ENCODE peak calls at places on chromosomes 7 and 10, in six cellular contexts. Z is PC-9, T is A549, J is right lobe of liver, W is spleen, P is H9. R is an unnamed sample.
A peak's percentile ranks its signal among the peaks of the same experiment; 100 is the strongest.

GRCh38 chr10:103333934-103334520 is 16.9 kb downstream of the PCGF6 start:
- DNase-seq in T (peak; percentile 34), P (no peak), J (no peak), Z (no peak), W (no peak), R (no peak)

GRCh38 chr7:74717889-74718288 is 55.9 kb upstream of the NCF1 start:
- DNase-seq in W (no peak), Z (no peak), T (no peak), P (no peak), J (no peak), R (no peak)

GRCh38 chr7:81638216-81638615 is 131.6 kb downstream of the HGF start:
- DNase-seq in T (peak; percentile 6), W (no peak), J (no peak), Z (no peak), P (no peak), R (peak; percentile 79)

GRCh38 chr7:40059057-40059456 is 75.4 kb downstream of the MPLKIP start:
- DNase-seq in J (no peak), W (no peak), Z (no peak), P (no peak), T (no peak), R (no peak)

GRCh38 chr7:27202018-27202740 is 2.3 kb upstream of the HOXA13 start:
- DNase-seq in Z (no peak), J (no peak), P (no peak), W (peak; percentile 34), T (no peak), R (no peak)

GRCh38 chr7:157615852-157616251 is 279.0 kb downstream of the DNAJB6 start:
- DNase-seq in J (no peak), T (no peak), P (no peak), Z (no peak), W (no peak), R (no peak)

GRCh38 chr10:13120786-13121499 is 21.0 kb downstream of the OPTN start:
- DNase-seq in J (no peak), W (no peak), Z (no peak), T (no peak), P (no peak), R (no peak)

GRCh38 chr10:18233775-18234174 is 93.6 kb downstream of the CACNB2 start:
- DNase-seq in J (peak; percentile 54), W (no peak), T (no peak), Z (no peak), P (peak; percentile 55), R (no peak)

GRCh38 chr7:114409750-114410149 is 4.9 kb upstream of the FOXP2 start:
- DNase-seq in T (no peak), J (no peak), P (no peak), Z (no peak), W (no peak), R (no peak)

GRCh38 chr10:71443676-71444075 is 47.0 kb downstream of the CDH23 start:
- DNase-seq in T (no peak), Z (no peak), J (no peak), W (no peak), P (peak; percentile 49), R (no peak)

GRCh38 chr7:44971991-44972441 is 6.8 kb downstream of the MYO1G start:
- DNase-seq in J (no peak), Z (no peak), W (no peak), T (no peak), P (no peak), R (no peak)

GRCh38 chr7:127986581-127987461 is 44.4 kb downstream of the LRRC4 start:
- DNase-seq in J (no peak), Z (no peak), W (no peak), T (no peak), P (no peak), R (no peak)

GRCh38 chr10:133335238-133336122 is 1.2 kb downstream of the CALY start:
- DNase-seq in T (peak; percentile 63), P (peak; percentile 65), J (peak; percentile 47), W (peak; percentile 85), Z (no peak), R (no peak)

GRCh38 chr10:50469288-50469687 is 154.5 kb downstream of the SGMS1 start:
- DNase-seq in Z (no peak), P (no peak), J (no peak), T (no peak), W (no peak), R (no peak)

GRCh38 chr7:95396136-95397032 is at the start of gene PON3:
- DNase-seq in T (peak; percentile 89), P (peak; percentile 66), J (peak; percentile 90), Z (no peak), W (peak; percentile 72), R (peak; percentile 61)

GRCh38 chr10:102118867-102119266 is 1.3 kb downstream of the LDB1 start:
- DNase-seq in J (no peak), Z (no peak), P (peak; percentile 53), T (no peak), W (peak; percentile 81), R (no peak)

GRCh38 chr7:90625562-90625961 is 29.4 kb downstream of the CDK14 start:
- DNase-seq in Z (no peak), T (no peak), W (no peak), J (no peak), P (no peak), R (no peak)

DNA sequence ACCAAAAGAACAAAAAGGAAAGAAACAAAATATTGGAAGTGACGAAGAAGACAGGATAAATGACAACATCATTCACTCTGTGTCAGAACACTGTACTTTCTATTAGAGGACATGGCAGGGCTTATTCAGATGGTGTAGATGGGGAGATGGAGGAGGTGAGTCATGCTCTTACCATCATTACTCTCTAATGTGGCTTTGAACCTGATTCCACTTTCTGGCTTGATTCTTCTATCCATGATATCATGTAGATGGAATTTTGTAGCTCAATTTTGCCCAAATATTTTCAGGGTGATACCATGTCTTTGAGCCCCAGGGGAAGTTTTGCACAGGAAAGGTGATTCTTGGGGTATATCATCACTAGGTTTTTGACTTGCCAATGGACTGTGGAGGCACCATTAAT is 91.7 kb downstream of the CFAP58 start:
- DNase-seq in J (no peak), W (no peak), P (no peak), Z (no peak), T (no peak), R (no peak)
- H3K4me1 ChIP-seq in J (no peaks in the 10 kb centered on the region), W (no peaks in the 10 kb centered on the region), P (peaks cover 3% of the 10 kb centered on the region), Z (no peaks in the 10 kb centered on the region), T (no peaks in the 10 kb centered on the region), R (no peaks in the 10 kb centered on the region)

GRCh38 chr7:22550514-22551010 is 50.6 kb upstream of the STEAP1B start:
- DNase-seq in Z (no peak), W (no peak), J (no peak), T (no peak), P (no peak), R (no peak)

GRCh38 chr7:22551768-22552513 is 52.0 kb upstream of the STEAP1B start:
- DNase-seq in J (no peak), W (peak; percentile 80), T (no peak), Z (no peak), P (no peak), R (no peak)

GRCh38 chr7:22548313-22548712 is 48.3 kb upstream of the STEAP1B start:
- DNase-seq in T (no peak), P (no peak), W (no peak), J (no peak), Z (no peak), R (no peak)

GRCh38 chr7:22549051-22549450 is 49.1 kb upstream of the STEAP1B start:
- DNase-seq in Z (no peak), W (no peak), P (peak; percentile 67), T (no peak), J (no peak), R (no peak)

DNA sequence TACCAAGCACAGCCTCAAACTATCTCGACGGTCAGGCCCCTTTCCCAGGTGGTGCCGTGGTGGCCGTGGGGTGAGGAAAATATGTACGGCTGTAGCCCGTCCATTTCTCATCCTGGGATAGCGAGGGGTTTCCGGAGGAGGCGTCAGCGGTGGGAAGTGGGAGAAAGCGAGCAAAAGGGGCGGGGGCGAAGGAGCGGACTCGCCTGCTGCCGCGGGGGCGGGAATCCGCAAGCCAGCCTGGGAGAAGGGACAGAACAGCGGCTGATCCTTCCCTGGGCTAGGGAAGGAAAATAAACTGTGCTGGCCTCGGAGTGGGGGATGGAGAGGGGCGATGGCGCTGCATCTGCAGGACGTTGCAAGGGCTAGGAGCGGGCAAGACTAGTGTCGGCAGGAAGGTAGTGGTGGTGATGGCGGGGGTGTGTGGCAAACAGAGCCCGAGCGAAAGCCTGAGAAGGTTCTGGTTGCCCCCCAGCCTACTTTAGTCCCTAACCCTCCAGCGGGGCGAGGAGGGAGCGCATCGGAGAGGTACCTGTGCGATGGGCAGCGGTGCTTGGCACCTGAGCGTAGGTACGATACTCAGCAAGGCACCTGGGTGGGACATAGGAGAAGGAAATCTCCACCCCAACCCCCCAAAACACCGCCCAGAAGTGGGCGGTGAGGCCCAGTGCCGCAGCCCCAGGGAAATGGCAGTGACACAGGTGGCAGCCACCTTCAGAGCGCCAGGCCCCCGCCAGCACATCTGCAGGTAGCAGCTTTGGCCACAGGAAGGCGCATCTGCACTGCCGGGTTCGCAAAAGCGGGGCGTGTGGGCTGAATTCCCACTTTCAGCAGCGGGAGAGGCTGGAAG is 49.9 kb upstream of the STEAP1B start:
- DNase-seq in P (peak; percentile 95), Z (no peak), J (no peak), W (peak; percentile 88), T (no peak), R (no peak)
- TF ChIP-seq CTCF in P (peak; percentile 89), Z (peak; percentile 65), J (no peak), W (peak; percentile 39), T (peak; percentile 44), R (peak; percentile 82)

DNA sequence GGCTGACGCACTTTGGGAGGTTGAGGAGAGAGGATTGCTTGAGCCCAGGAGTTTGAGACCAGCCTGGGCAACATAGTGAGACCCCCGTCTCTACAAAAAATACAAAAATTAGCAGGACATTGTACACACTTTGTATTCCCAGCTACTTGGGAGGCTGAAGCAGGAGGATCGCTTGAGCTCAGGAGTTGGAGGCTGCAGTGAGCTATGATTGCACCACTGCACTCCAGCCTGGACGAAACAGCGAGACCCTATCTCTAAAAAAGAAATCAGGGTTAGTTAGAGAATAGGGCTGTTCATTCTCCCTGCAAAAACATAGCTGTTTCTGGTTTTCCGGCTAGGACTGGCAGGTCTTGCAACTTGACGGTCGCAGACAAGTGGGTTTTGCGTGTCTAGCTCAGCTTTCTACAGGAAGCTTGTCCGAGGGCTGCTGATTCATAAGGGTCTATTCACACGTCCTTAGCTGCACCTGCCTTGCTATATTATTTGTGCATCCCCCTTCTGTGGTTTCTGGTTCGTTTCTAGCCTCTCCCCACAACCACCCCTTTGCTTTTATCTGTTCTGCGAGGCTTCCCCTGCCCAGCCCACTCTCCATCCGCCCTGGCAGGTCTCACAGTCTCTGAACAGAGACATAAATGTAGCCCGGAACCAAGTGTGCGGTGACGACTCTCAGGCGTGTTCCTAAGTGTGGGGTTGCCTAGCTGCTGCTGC is 10.7 kb downstream of the AMZ1 start:
- DNase-seq in J (no peak), W (peak; percentile 82), Z (no peak), P (no peak), T (no peak), R (no peak)
- H3K27ac ChIP-seq in J (no peak overlapping the region), W (no peak overlapping the region), Z (no peak overlapping the region), P (no peak overlapping the region), T (no peak overlapping the region), R (no peak overlapping the region)

GRCh38 chr7:95863-96260 is 96.5 kb upstream of the FAM20C start:
- DNase-seq in Z (no peak), W (no peak), J (no peak), T (no peak), P (no peak), R (no peak)

GRCh38 chr7:92888-93672 is 99.3 kb upstream of the FAM20C start:
- DNase-seq in P (no peak), W (no peak), Z (no peak), T (no peak), J (no peak), R (no peak)

GRCh38 chr7:92159-92767 is 100.1 kb upstream of the FAM20C start:
- DNase-seq in T (no peak), Z (no peak), J (no peak), P (no peak), W (no peak), R (no peak)

GRCh38 chr7:95180-95862 is 97.0 kb upstream of the FAM20C start:
- DNase-seq in T (no peak), Z (peak; percentile 74), J (no peak), W (no peak), P (no peak), R (no peak)

GRCh38 chr7:94251-94801 is 98.0 kb upstream of the FAM20C start:
- DNase-seq in P (no peak), Z (no peak), W (no peak), J (no peak), T (no peak), R (no peak)
- H3K4me1 ChIP-seq in P (peaks cover 19% of the 10 kb centered on the region), Z (peaks cover 62% of the 10 kb centered on the region), W (no peaks in the 10 kb centered on the region), J (no peaks in the 10 kb centered on the region), T (peaks cover 7% of the 10 kb centered on the region), R (no peaks in the 10 kb centered on the region)